ENCODE peak calls at places on chromosomes 7 and 10, in eight cellular contexts. M, V, G, Z, R, P, D and Y are unnamed samples. For H3K36me3 and H3K27me3, the result is how much of the 10 kb centered on the place peaks cover.

GRCh38 chr7:14024406-14024805 is 34.9 kb upstream of the ETV1 start:
- DNase-seq in G (no peak), Z (no peak), P (no peak), M (no peak), V (no peak), R (no peak), D (no peak), Y (no peak)

GRCh38 chr7:44292876-44293560 is 32.4 kb downstream of the CAMK2B start:
- DNase-seq in D (peak), V (no peak), M (no peak), P (no peak), Z (no peak), R (no peak), G (peak), Y (no peak)

GRCh38 chr7:159149488-159149887 is 4.8 kb upstream of the VIPR2 start:
- DNase-seq in D (no peak), P (no peak), V (no peak), G (no peak), R (no peak), Z (no peak), M (no peak), Y (no peak)

GRCh38 chr10:62188021-62188616 is 80.5 kb downstream of the RTKN2 start:
- DNase-seq in G (no peak), P (no peak), R (no peak), V (no peak), D (no peak), M (no peak), Z (peak), Y (no peak)

GRCh38 chr10:77832243-77832642 is 94.3 kb downstream of the DLG5 start:
- DNase-seq in V (peak), R (no peak), Z (no peak), G (no peak), P (no peak), M (no peak), D (no peak), Y (no peak)

GRCh38 chr7:31432166-31432565 is 81.7 kb upstream of the ITPRID1 start:
- DNase-seq in R (no peak), G (no peak), M (no peak), P (no peak), Z (no peak), V (no peak), D (no peak), Y (no peak)

GRCh38 chr7:5448378-5449042 is 24.9 kb upstream of the TNRC18 start:
- DNase-seq in V (no peak), Z (no peak), M (no peak), G (peak), R (no peak), P (no peak), D (no peak), Y (no peak)

GRCh38 chr7:45157653-45158401 is at the start of gene RAMP3:
- DNase-seq in D (no peak), M (no peak), R (no peak), G (peak), Z (no peak), P (peak), V (peak), Y (no peak)

GRCh38 chr10:123398756-123399155 is 244.6 kb downstream of the BUB3 start:
- DNase-seq in P (no peak), D (no peak), R (no peak), M (no peak), G (no peak), V (no peak), Z (no peak), Y (no peak)

GRCh38 chr7:19020711-19021110 is 96.7 kb downstream of the TWIST1 start:
- DNase-seq in Z (peak), G (no peak), P (no peak), M (no peak), D (no peak), R (no peak), V (no peak), Y (no peak)

GRCh38 chr7:17056491-17057142 is 174.8 kb upstream of the AGR3 start:
- DNase-seq in D (no peak), V (no peak), M (no peak), R (no peak), Z (peak), G (no peak), P (no peak), Y (no peak)
- H3K4me3 ChIP-seq in D (no peak), V (no peak), M (no peak), R (no peak), Z (no peak), G (no peak), P (no peak), Y (no peak)

DNA sequence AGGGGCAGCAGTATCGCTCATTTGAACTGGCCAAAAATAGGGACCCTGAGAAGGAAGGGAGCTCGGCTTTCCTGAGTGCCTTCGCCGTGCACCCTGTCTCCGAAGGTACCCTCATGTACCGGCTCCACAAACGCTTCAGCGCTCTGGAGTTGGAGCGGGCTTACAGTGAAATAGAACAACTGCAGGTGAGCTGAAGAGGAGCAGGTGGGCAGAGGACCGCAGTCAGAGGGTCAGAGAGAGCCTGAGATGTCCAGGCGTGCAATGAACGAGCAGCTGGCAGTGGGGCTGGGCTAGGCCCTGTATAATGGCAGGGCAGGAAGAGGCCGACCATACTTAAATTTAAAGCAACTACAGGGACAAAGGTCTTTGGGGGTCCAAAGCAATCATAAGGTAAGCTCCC is 4.1 kb downstream of the CHPF2 start:
- DNase-seq in D (no peak), M (no peak), G (peak), R (no peak), V (no peak), Z (no peak), P (no peak), Y (no peak)
- H3K36me3 ChIP-seq in D (under half), M (under half), G (under half), R (under half), V (half or more), Z (under half), P (half or more), Y (under half)

GRCh38 chr7:128937271-128937646 is 468 bp upstream of the IRF5 start:
- DNase-seq in P (no peak), D (no peak), R (no peak), G (no peak), V (no peak), M (no peak), Z (no peak), Y (no peak)

GRCh38 chr7:128939861-128940410 is 2.2 kb downstream of the IRF5 start:
- DNase-seq in M (peak), D (no peak), G (peak), P (no peak), Z (no peak), V (no peak), R (no peak), Y (no peak)

GRCh38 chr7:128937647-128938523 is at the start of gene IRF5:
- DNase-seq in V (peak), R (no peak), P (peak), D (peak), Z (peak), G (peak), M (peak), Y (no peak)

GRCh38 chr7:128939075-128939860 is 1.5 kb downstream of the IRF5 start:
- DNase-seq in D (no peak), M (peak), R (no peak), P (no peak), V (no peak), G (peak), Z (no peak), Y (no peak)

DNA sequence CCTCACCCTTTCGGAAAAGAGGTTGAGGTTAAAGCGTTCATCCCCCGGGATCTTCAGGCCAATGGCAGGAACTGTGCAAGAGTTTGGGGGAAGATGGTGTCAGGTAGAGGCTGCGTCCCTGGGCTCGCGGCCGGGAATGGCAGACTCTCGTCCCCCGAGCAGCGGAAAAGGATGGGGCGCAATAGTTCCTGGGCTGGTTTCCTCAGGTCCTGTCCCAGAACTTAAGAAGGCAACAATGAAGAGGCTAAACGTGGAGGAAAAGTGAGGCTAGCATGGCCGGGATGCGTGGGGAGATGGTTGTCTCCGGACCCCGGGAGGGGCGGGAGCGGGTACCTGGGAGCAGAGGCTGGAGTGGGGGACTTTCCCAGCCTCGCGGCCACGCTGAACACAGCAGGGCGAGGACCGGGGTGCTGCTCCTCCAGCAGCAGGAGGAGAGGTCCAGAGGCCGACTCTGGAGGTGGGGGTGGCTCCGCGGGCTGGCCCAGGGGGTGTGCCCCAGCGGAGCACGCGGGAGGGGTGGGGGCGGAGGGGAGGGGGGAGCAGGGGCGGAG is 872 bp downstream of the IRF5 start:
- DNase-seq in V (no peak), M (peak), P (peak), Z (no peak), D (no peak), G (peak), R (no peak), Y (no peak)
- H3K27me3 ChIP-seq in V (half or more), M (under half), P (under half), Z (under half), D (under half), G (under half), R (under half), Y (under half)

DNA sequence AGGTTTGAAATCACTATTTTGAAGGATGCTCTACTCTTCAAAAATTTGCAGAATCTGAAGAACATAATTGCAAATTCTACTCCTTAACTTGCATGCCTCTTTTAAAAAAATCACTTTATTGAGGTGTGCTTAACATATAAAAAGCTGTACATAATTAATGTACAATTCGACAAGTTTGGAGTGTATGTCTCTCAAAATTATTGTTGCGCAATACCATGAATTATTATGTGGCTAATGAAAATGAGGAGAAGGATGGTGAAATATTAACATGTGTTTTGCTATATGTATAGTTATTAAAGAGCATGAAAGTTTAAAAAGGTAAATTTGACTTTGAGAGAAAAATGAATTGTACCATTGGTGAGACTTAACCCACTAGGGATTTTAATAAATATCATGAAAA is 187.2 kb upstream of the MALRD1 start:
- DNase-seq in R (no peak), V (no peak), P (no peak), G (no peak), D (no peak), Z (no peak), M (no peak), Y (no peak)
- H3K4me3 ChIP-seq in R (no peak), V (no peak), P (no peak), G (no peak), D (no peak), Z (no peak), M (no peak), Y (no peak)

GRCh38 chr10:42801135-42801534 is 18.5 kb downstream of the BMS1 start:
- DNase-seq in V (no peak), M (no peak), D (no peak), G (no peak), Z (no peak), R (no peak), P (no peak), Y (no peak)

GRCh38 chr10:42790835-42791234 is 8.2 kb downstream of the BMS1 start:
- DNase-seq in Z (no peak), P (no peak), G (no peak), V (no peak), M (no peak), R (peak), D (no peak), Y (no peak)

DNA sequence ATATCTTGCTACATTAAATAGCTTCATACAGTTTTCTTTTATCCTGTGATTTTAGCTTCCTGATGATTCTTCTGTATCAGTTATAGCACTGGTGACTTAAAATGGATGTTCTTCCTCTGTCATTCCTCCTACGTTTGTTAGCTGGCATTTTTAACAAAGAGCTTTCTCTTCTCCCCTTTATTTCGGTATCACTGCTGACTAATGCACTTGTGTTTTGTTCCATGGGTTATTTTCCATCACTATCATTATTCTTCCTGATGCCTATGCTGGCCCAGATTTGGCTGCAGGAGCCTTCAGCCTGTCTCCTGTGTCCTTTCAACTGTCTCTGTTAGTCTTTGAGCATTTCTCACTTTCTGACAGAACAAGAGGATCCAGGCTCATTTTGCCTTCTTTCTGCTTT is 13.1 kb downstream of the BMS1 start:
- DNase-seq in D (no peak), V (no peak), P (no peak), M (no peak), G (no peak), Z (no peak), R (no peak), Y (no peak)
- H3K36me3 ChIP-seq in D (under half), V (half or more), P (half or more), M (under half), G (under half), Z (half or more), R (under half), Y (under half)

GRCh38 chr7:32928785-32929184 is 28.5 kb upstream of the FKBP9 start:
- DNase-seq in V (no peak), Z (no peak), D (no peak), G (no peak), R (no peak), P (no peak), M (no peak), Y (no peak)

GRCh38 chr7:32930378-32930777 is 26.9 kb upstream of the FKBP9 start:
- DNase-seq in P (peak), M (no peak), Z (no peak), V (no peak), G (no peak), D (no peak), R (no peak), Y (no peak)

GRCh38 chr7:32935558-32935957 is 21.7 kb upstream of the FKBP9 start:
- DNase-seq in G (no peak), Z (no peak), R (no peak), M (no peak), D (no peak), V (no peak), P (no peak), Y (no peak)

DNA sequence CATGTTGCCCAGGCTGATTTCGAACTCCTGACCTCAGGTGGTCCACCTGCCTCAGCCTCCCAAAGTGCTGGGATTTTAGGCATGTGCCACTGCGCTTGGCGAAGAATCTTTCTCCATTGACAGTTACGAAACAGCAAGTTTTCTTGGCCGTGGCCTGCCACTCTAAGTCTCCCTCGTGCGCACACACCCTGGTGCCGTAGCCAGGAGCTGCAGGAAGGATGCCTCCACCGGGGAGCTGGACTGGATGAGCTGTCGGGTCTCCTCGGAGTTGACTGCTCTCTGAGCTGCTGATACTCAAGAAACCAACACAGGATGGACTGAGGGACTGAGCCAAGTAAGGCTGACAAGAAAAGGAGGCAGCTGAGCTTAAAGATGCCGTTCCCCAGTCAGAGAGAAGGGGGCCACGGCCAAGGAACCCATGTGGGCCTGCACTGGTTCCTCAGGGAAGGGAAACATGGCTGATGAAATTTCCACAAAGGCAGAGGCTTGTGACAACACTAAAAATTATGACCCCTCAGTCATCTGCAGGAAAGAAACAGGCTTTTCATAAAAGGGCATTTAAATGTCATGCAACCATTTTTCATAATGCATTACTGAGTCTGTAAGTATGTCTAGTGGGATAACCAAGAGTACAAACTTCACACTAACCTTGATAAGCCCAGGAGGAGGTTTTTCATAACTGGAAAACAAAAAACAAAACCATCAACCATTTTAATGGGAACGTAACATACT is 27.6 kb upstream of the FKBP9 start:
- DNase-seq in G (no peak), P (peak), Z (no peak), R (no peak), V (no peak), D (no peak), M (no peak), Y (no peak)
- H3K27me3 ChIP-seq in G (under half), P (under half), Z (under half), R (under half), V (under half), D (under half), M (under half), Y (under half)

DNA sequence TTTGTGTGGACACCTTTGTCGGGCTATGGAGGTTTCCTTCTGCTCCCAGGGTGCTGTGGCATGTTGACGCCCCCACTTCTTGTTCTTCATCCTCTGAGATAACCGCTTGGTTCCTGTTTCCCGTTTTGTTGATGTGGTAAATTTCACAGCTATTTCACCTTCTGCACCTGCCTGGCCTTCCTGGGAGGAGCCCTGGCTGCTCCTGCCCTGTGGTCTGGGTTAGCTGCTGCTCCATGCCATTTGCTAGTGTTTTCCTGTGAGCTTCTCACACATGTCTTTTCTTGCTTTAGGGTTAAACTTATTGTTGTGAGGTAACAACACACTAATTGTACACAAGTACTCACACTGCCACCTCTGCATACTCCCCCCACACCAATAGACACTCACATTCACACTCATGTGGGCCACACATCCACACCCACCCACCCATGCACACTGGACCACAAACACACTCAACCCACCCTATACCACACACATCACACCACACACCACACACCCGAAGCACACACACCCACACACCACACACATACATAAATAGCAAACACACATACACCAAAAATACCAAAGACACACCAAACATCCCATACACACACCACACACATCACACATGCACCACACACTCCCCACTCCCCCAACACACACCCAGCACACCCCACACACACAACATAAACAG is 46.6 kb upstream of the MSMB start:
- DNase-seq in G (no peak), M (no peak), R (no peak), D (no peak), P (no peak), Z (no peak), V (no peak), Y (no peak)
- H3K4me3 ChIP-seq in G (no peak), M (no peak), R (no peak), D (no peak), P (no peak), Z (no peak), V (no peak), Y (no peak)

GRCh38 chr10:131435232-131435631 is 123.7 kb upstream of the TCERG1L start:
- DNase-seq in V (no peak), P (no peak), M (no peak), G (no peak), Z (no peak), D (no peak), R (no peak), Y (no peak)

GRCh38 chr10:131438665-131439064 is 127.1 kb upstream of the TCERG1L start:
- DNase-seq in Z (no peak), P (no peak), D (no peak), G (no peak), M (no peak), R (no peak), V (no peak), Y (no peak)

GRCh38 chr10:131435760-131436448 is 124.4 kb upstream of the TCERG1L start:
- DNase-seq in P (no peak), V (no peak), Z (peak), M (no peak), D (no peak), R (no peak), G (peak), Y (no peak)

GRCh38 chr10:131437556-131438465 is 126.3 kb upstream of the TCERG1L start:
- DNase-seq in V (no peak), D (no peak), Z (no peak), M (no peak), G (no peak), P (no peak), R (no peak), Y (no peak)

GRCh38 chr10:131436467-131436866 is 124.9 kb upstream of the TCERG1L start:
- DNase-seq in Z (no peak), P (no peak), V (no peak), D (no peak), M (no peak), R (no peak), G (no peak), Y (no peak)
- H3K36me3 ChIP-seq in Z (under half), P (under half), V (under half), D (under half), M (under half), R (under half), G (under half), Y (under half)

GRCh38 chr7:117402109-117402508 is 25.2 kb downstream of the ASZ1 start:
- DNase-seq in G (no peak), P (no peak), M (no peak), V (no peak), Z (no peak), R (no peak), D (no peak), Y (no peak)
- H3K27me3 ChIP-seq in G (under half), P (under half), M (under half), V (under half), Z (under half), R (under half), D (under half), Y (under half)